ENCODE peak calls at places on chromosomes 1 and 21, in six cellular contexts. One of them, this sample, is unnamed.

GRCh38 chr1:204962742-204963632 is 80.0 kb upstream of the CNTN2 start:
- DNase-seq in HCT116: no peak
- DNase-seq in brain microvascular endothelial cell: no peak
- DNase-seq in WERI-Rb-1: peak; percentile 94
- DNase-seq in fibroblast of lung: no peak
- DNase-seq in lower lobe of right lung: no peak
- DNase-seq in this sample: no peak

GRCh38 chr1:233613252-233614172 is at the start of gene KCNK1:
- DNase-seq in HCT116: peak; percentile 83
- DNase-seq in brain microvascular endothelial cell: peak; percentile 9
- DNase-seq in WERI-Rb-1: no peak
- DNase-seq in fibroblast of lung: peak; percentile 94
- DNase-seq in lower lobe of right lung: peak; percentile 87
- DNase-seq in this sample: peak; percentile 92

GRCh38 chr1:193471981-193472380 is 285.6 kb upstream of the B3GALT2 start:
- DNase-seq in HCT116: no peak
- DNase-seq in brain microvascular endothelial cell: peak; percentile 40
- DNase-seq in WERI-Rb-1: no peak
- DNase-seq in fibroblast of lung: peak; percentile 62
- DNase-seq in lower lobe of right lung: no peak
- DNase-seq in this sample: no peak

GRCh38 chr1:15735304-15736034 is 589 bp upstream of the SLC25A34 start:
- DNase-seq in HCT116: no peak
- DNase-seq in brain microvascular endothelial cell: no peak
- DNase-seq in WERI-Rb-1: no peak
- DNase-seq in fibroblast of lung: no peak
- DNase-seq in lower lobe of right lung: peak; percentile 51
- DNase-seq in this sample: peak; percentile 50

GRCh38 chr1:172399369-172400072 is 21.0 kb upstream of the C1orf105 start:
- DNase-seq in HCT116: peak; percentile 58
- DNase-seq in brain microvascular endothelial cell: peak; percentile 94
- DNase-seq in WERI-Rb-1: no peak
- DNase-seq in fibroblast of lung: peak; percentile 98
- DNase-seq in lower lobe of right lung: no peak
- DNase-seq in this sample: no peak

GRCh38 chr1:20604678-20605077 is 15.8 kb downstream of the CDA start:
- DNase-seq in HCT116: no peak
- DNase-seq in brain microvascular endothelial cell: no peak
- DNase-seq in WERI-Rb-1: no peak
- DNase-seq in fibroblast of lung: peak; percentile 20
- DNase-seq in lower lobe of right lung: no peak
- DNase-seq in this sample: no peak

GRCh38 chr1:85361106-85361505 is 84.7 kb upstream of the BCL10 start:
- DNase-seq in HCT116: no peak
- DNase-seq in brain microvascular endothelial cell: peak; percentile 36
- DNase-seq in WERI-Rb-1: no peak
- DNase-seq in fibroblast of lung: peak; percentile 96
- DNase-seq in lower lobe of right lung: no peak
- DNase-seq in this sample: no peak

GRCh38 chr1:177466286-177466685 is 295.5 kb downstream of the BRINP2 start:
- DNase-seq in HCT116: no peak
- DNase-seq in brain microvascular endothelial cell: no peak
- DNase-seq in WERI-Rb-1: no peak
- DNase-seq in fibroblast of lung: no peak
- DNase-seq in lower lobe of right lung: no peak
- DNase-seq in this sample: no peak

GRCh38 chr1:78168306-78168705 is 122.5 kb downstream of the GIPC2 start:
- DNase-seq in HCT116: no peak
- DNase-seq in brain microvascular endothelial cell: no peak
- DNase-seq in WERI-Rb-1: no peak
- DNase-seq in fibroblast of lung: no peak
- DNase-seq in lower lobe of right lung: no peak
- DNase-seq in this sample: no peak

GRCh38 chr1:15153184-15153841 is at the start of gene TMEM51:
- DNase-seq in HCT116: no peak
- DNase-seq in brain microvascular endothelial cell: peak; percentile 19
- DNase-seq in WERI-Rb-1: peak; percentile 85
- DNase-seq in fibroblast of lung: peak; percentile 74
- DNase-seq in lower lobe of right lung: peak; percentile 79
- DNase-seq in this sample: peak; percentile 97

GRCh38 chr21:29343517-29343916 is 44.8 kb downstream of the BACH1 start:
- DNase-seq in HCT116: no peak
- DNase-seq in brain microvascular endothelial cell: peak; percentile 72
- DNase-seq in WERI-Rb-1: no peak
- DNase-seq in fibroblast of lung: peak; percentile 96
- DNase-seq in lower lobe of right lung: no peak
- DNase-seq in this sample: no peak

GRCh38 chr1:78145105-78145580 is 99.4 kb downstream of the GIPC2 start:
- DNase-seq in HCT116: peak; percentile 56
- DNase-seq in brain microvascular endothelial cell: peak; percentile 81
- DNase-seq in WERI-Rb-1: peak; percentile 58
- DNase-seq in fibroblast of lung: peak; percentile 73
- DNase-seq in lower lobe of right lung: peak; percentile 47
- DNase-seq in this sample: peak; percentile 55

GRCh38 chr1:10888791-10889627 is 92.6 kb upstream of the CASZ1 start:
- DNase-seq in HCT116: no peak
- DNase-seq in brain microvascular endothelial cell: no peak
- DNase-seq in WERI-Rb-1: no peak
- DNase-seq in fibroblast of lung: no peak
- DNase-seq in lower lobe of right lung: no peak
- DNase-seq in this sample: peak; percentile 89

GRCh38 chr1:40844079-40844478 is 18.1 kb downstream of the CITED4 start:
- DNase-seq in HCT116: no peak
- DNase-seq in brain microvascular endothelial cell: no peak
- DNase-seq in WERI-Rb-1: no peak
- DNase-seq in fibroblast of lung: no peak
- DNase-seq in lower lobe of right lung: no peak
- DNase-seq in this sample: no peak

GRCh38 chr1:113930499-113931161 is 1.5 kb downstream of the HIPK1 start:
- DNase-seq in HCT116: no peak
- DNase-seq in brain microvascular endothelial cell: peak; percentile 81
- DNase-seq in WERI-Rb-1: peak; percentile 23
- DNase-seq in fibroblast of lung: peak; percentile 71
- DNase-seq in lower lobe of right lung: no peak
- DNase-seq in this sample: peak; percentile 55

GRCh38 chr1:154819628-154820590 is 50.2 kb downstream of the KCNN3 start:
- DNase-seq in HCT116: peak; percentile 26
- DNase-seq in brain microvascular endothelial cell: no peak
- DNase-seq in WERI-Rb-1: peak; percentile 89
- DNase-seq in fibroblast of lung: no peak
- DNase-seq in lower lobe of right lung: no peak
- DNase-seq in this sample: peak; percentile 87

GRCh38 chr1:79982218-79982617 is 975.7 kb upstream of the ADGRL4 start:
- DNase-seq in HCT116: no peak
- DNase-seq in brain microvascular endothelial cell: no peak
- DNase-seq in WERI-Rb-1: no peak
- DNase-seq in fibroblast of lung: peak; percentile 88
- DNase-seq in lower lobe of right lung: peak; percentile 59
- DNase-seq in this sample: no peak

GRCh38 chr1:155018617-155019348 is 14.8 kb downstream of the DCST2 start:
- DNase-seq in HCT116: no peak
- DNase-seq in brain microvascular endothelial cell: no peak
- DNase-seq in WERI-Rb-1: peak; percentile 77
- DNase-seq in fibroblast of lung: no peak
- DNase-seq in lower lobe of right lung: no peak
- DNase-seq in this sample: no peak

DNA sequence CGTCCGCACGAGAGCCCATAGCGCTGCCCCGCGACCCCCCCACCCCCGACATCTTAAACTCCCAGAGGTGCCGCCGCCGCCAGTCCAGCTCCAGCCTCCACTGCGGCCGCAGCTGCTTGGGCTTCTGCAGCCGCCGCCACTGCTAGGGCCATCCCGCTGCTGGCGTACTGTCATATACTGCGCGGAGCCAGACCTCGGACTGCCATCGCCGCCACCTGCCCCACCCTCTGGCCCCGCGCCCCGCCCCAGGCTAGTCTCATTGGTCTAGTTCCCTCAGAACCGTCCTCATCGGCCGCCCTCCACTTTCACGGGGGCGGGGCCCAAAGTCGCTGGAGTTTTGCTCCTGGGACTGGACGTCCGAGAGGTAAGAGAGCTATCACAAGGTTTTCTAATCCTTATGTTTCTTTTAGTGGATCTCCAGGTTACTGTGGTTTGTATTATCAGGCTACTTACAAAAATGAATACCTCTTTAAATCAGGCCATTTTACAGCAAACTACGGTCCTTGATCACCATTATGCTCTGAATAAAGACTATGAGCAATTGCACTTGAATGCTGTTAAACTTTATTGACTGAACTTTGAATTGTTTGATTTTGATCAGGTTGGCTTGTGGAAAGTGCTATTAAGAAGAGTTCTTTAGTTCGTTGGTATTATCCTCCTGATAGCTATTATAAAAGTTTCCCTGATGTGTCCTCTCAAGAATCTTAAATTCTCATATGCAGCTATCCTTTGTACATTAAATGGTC is 2.8 kb upstream of the CD1D start:
- DNase-seq in HCT116: no peak
- DNase-seq in brain microvascular endothelial cell: peak; percentile 79
- DNase-seq in WERI-Rb-1: no peak
- DNase-seq in fibroblast of lung: peak; percentile 60
- DNase-seq in lower lobe of right lung: peak; percentile 94
- DNase-seq in this sample: peak; percentile 92
- H3K4me3 ChIP-seq in HCT116: no peak overlapping the region
- H3K4me3 ChIP-seq in brain microvascular endothelial cell: peak overlapping the region; percentile 54
- H3K4me3 ChIP-seq in WERI-Rb-1: no peak overlapping the region
- H3K4me3 ChIP-seq in fibroblast of lung: no peak overlapping the region
- H3K4me3 ChIP-seq in lower lobe of right lung: peak overlapping the region; percentile 52
- H3K4me3 ChIP-seq in this sample: peak overlapping the region; percentile 29

GRCh38 chr1:39117985-39118384 is 86.5 kb upstream of the MACF1 start:
- DNase-seq in HCT116: no peak
- DNase-seq in brain microvascular endothelial cell: no peak
- DNase-seq in WERI-Rb-1: no peak
- DNase-seq in fibroblast of lung: no peak
- DNase-seq in lower lobe of right lung: no peak
- DNase-seq in this sample: no peak

GRCh38 chr1:39124282-39124681 is 80.2 kb upstream of the MACF1 start:
- DNase-seq in HCT116: no peak
- DNase-seq in brain microvascular endothelial cell: no peak
- DNase-seq in WERI-Rb-1: no peak
- DNase-seq in fibroblast of lung: no peak
- DNase-seq in lower lobe of right lung: no peak
- DNase-seq in this sample: no peak

GRCh38 chr1:39127513-39127912 is 77.0 kb upstream of the MACF1 start:
- DNase-seq in HCT116: no peak
- DNase-seq in brain microvascular endothelial cell: peak; percentile 59
- DNase-seq in WERI-Rb-1: no peak
- DNase-seq in fibroblast of lung: no peak
- DNase-seq in lower lobe of right lung: no peak
- DNase-seq in this sample: no peak

GRCh38 chr1:39116868-39117728 is 87.4 kb upstream of the MACF1 start:
- DNase-seq in HCT116: peak; percentile 95
- DNase-seq in brain microvascular endothelial cell: peak; percentile 49
- DNase-seq in WERI-Rb-1: no peak
- DNase-seq in fibroblast of lung: peak; percentile 77
- DNase-seq in lower lobe of right lung: no peak
- DNase-seq in this sample: no peak

GRCh38 chr1:39122056-39122455 is 82.4 kb upstream of the MACF1 start:
- DNase-seq in HCT116: no peak
- DNase-seq in brain microvascular endothelial cell: no peak
- DNase-seq in WERI-Rb-1: no peak
- DNase-seq in fibroblast of lung: no peak
- DNase-seq in lower lobe of right lung: no peak
- DNase-seq in this sample: no peak
- H3K36me3 ChIP-seq in HCT116: no peaks in the 10 kb centered on the region
- H3K36me3 ChIP-seq in brain microvascular endothelial cell: peaks cover 13% of the 10 kb centered on the region
- H3K36me3 ChIP-seq in WERI-Rb-1: peaks cover 4% of the 10 kb centered on the region
- H3K36me3 ChIP-seq in fibroblast of lung: no peaks in the 10 kb centered on the region
- H3K36me3 ChIP-seq in lower lobe of right lung: peaks cover 24% of the 10 kb centered on the region
- H3K36me3 ChIP-seq in this sample: no peaks in the 10 kb centered on the region

GRCh38 chr1:22621761-22622160 is 14.7 kb upstream of the C1QA start:
- DNase-seq in HCT116: no peak
- DNase-seq in brain microvascular endothelial cell: no peak
- DNase-seq in WERI-Rb-1: no peak
- DNase-seq in fibroblast of lung: no peak
- DNase-seq in lower lobe of right lung: no peak
- DNase-seq in this sample: no peak

GRCh38 chr1:22619808-22620207 is 16.6 kb upstream of the C1QA start:
- DNase-seq in HCT116: no peak
- DNase-seq in brain microvascular endothelial cell: no peak
- DNase-seq in WERI-Rb-1: no peak
- DNase-seq in fibroblast of lung: no peak
- DNase-seq in lower lobe of right lung: no peak
- DNase-seq in this sample: no peak

GRCh38 chr1:22618056-22618455 is 18.4 kb upstream of the C1QA start:
- DNase-seq in HCT116: no peak
- DNase-seq in brain microvascular endothelial cell: no peak
- DNase-seq in WERI-Rb-1: no peak
- DNase-seq in fibroblast of lung: no peak
- DNase-seq in lower lobe of right lung: no peak
- DNase-seq in this sample: peak; percentile 64

GRCh38 chr1:22616571-22616970 is 19.9 kb upstream of the C1QA start:
- DNase-seq in HCT116: no peak
- DNase-seq in brain microvascular endothelial cell: no peak
- DNase-seq in WERI-Rb-1: no peak
- DNase-seq in fibroblast of lung: no peak
- DNase-seq in lower lobe of right lung: no peak
- DNase-seq in this sample: no peak

GRCh38 chr1:22619252-22619651 is 17.2 kb upstream of the C1QA start:
- DNase-seq in HCT116: no peak
- DNase-seq in brain microvascular endothelial cell: no peak
- DNase-seq in WERI-Rb-1: no peak
- DNase-seq in fibroblast of lung: no peak
- DNase-seq in lower lobe of right lung: no peak
- DNase-seq in this sample: no peak
- H3K4me3 ChIP-seq in HCT116: no peak overlapping the region
- H3K4me3 ChIP-seq in brain microvascular endothelial cell: no peak overlapping the region
- H3K4me3 ChIP-seq in WERI-Rb-1: no peak overlapping the region
- H3K4me3 ChIP-seq in fibroblast of lung: no peak overlapping the region
- H3K4me3 ChIP-seq in lower lobe of right lung: no peak overlapping the region
- H3K4me3 ChIP-seq in this sample: no peak overlapping the region

GRCh38 chr21:36260802-36261201 is 59.2 kb upstream of the MORC3 start:
- DNase-seq in HCT116: no peak
- DNase-seq in brain microvascular endothelial cell: no peak
- DNase-seq in WERI-Rb-1: no peak
- DNase-seq in fibroblast of lung: no peak
- DNase-seq in lower lobe of right lung: no peak
- DNase-seq in this sample: no peak

GRCh38 chr21:36265431-36265830 is 54.6 kb upstream of the MORC3 start:
- DNase-seq in HCT116: no peak
- DNase-seq in brain microvascular endothelial cell: no peak
- DNase-seq in WERI-Rb-1: no peak
- DNase-seq in fibroblast of lung: no peak
- DNase-seq in lower lobe of right lung: no peak
- DNase-seq in this sample: no peak

GRCh38 chr21:36261459-36261858 is 58.5 kb upstream of the MORC3 start:
- DNase-seq in HCT116: no peak
- DNase-seq in brain microvascular endothelial cell: no peak
- DNase-seq in WERI-Rb-1: no peak
- DNase-seq in fibroblast of lung: peak; percentile 26
- DNase-seq in lower lobe of right lung: no peak
- DNase-seq in this sample: no peak

GRCh38 chr21:36260030-36260787 is 59.8 kb upstream of the MORC3 start:
- DNase-seq in HCT116: peak; percentile 24
- DNase-seq in brain microvascular endothelial cell: peak; percentile 66
- DNase-seq in WERI-Rb-1: no peak
- DNase-seq in fibroblast of lung: peak; percentile 69
- DNase-seq in lower lobe of right lung: no peak
- DNase-seq in this sample: peak; percentile 72

GRCh38 chr21:36263797-36264196 is 56.2 kb upstream of the MORC3 start:
- DNase-seq in HCT116: no peak
- DNase-seq in brain microvascular endothelial cell: no peak
- DNase-seq in WERI-Rb-1: no peak
- DNase-seq in fibroblast of lung: no peak
- DNase-seq in lower lobe of right lung: no peak
- DNase-seq in this sample: no peak
- H3K36me3 ChIP-seq in HCT116: peaks cover 3% of the 10 kb centered on the region
- H3K36me3 ChIP-seq in brain microvascular endothelial cell: no peaks in the 10 kb centered on the region
- H3K36me3 ChIP-seq in WERI-Rb-1: peaks cover 55% of the 10 kb centered on the region
- H3K36me3 ChIP-seq in fibroblast of lung: peaks cover 2% of the 10 kb centered on the region
- H3K36me3 ChIP-seq in lower lobe of right lung: peaks cover 22% of the 10 kb centered on the region
- H3K36me3 ChIP-seq in this sample: no peaks in the 10 kb centered on the region

This sample was measured in H7.